ENCODE peak calls at places on chromosome 7, in five cellular contexts. One of them, this sample, is unnamed.

GRCh38 chr7:50315739-50316671 is 11.5 kb downstream of the IKZF1 start:
- DNase-seq in ovary: no peak
- DNase-seq in esophagus squamous epithelium: no peak
- DNase-seq in IMR-90: no peak
- DNase-seq in transverse colon: no peak
- DNase-seq in this sample: no peak

GRCh38 chr7:42093361-42093905 is 143.6 kb downstream of the GLI3 start:
- DNase-seq in ovary: no peak
- DNase-seq in esophagus squamous epithelium: no peak
- DNase-seq in IMR-90: no peak
- DNase-seq in transverse colon: no peak
- DNase-seq in this sample: no peak

GRCh38 chr7:147509052-147509480 is 1081.5 kb upstream of the C7orf33 start:
- DNase-seq in ovary: no peak
- DNase-seq in esophagus squamous epithelium: no peak
- DNase-seq in IMR-90: peak
- DNase-seq in transverse colon: no peak
- DNase-seq in this sample: no peak

GRCh38 chr7:53602817-53603418 is 567.5 kb downstream of the POM121L12 start:
- DNase-seq in ovary: no peak
- DNase-seq in esophagus squamous epithelium: no peak
- DNase-seq in IMR-90: no peak
- DNase-seq in transverse colon: no peak
- DNase-seq in this sample: no peak

GRCh38 chr7:36784991-36785940 is 61.0 kb upstream of the AOAH start:
- DNase-seq in ovary: no peak
- DNase-seq in esophagus squamous epithelium: no peak
- DNase-seq in IMR-90: no peak
- DNase-seq in transverse colon: peak
- DNase-seq in this sample: peak

GRCh38 chr7:35752727-35753126 is 48.1 kb upstream of the SEPTIN7 start:
- DNase-seq in ovary: no peak
- DNase-seq in esophagus squamous epithelium: no peak
- DNase-seq in IMR-90: no peak
- DNase-seq in transverse colon: no peak
- DNase-seq in this sample: no peak

GRCh38 chr7:30912986-30913671 is 1.5 kb downstream of the AQP1 start:
- DNase-seq in ovary: no peak
- DNase-seq in esophagus squamous epithelium: no peak
- DNase-seq in IMR-90: no peak
- DNase-seq in transverse colon: no peak
- DNase-seq in this sample: no peak

GRCh38 chr7:37118029-37118428 is 330.6 kb downstream of the ELMO1 start:
- DNase-seq in ovary: no peak
- DNase-seq in esophagus squamous epithelium: no peak
- DNase-seq in IMR-90: no peak
- DNase-seq in transverse colon: no peak
- DNase-seq in this sample: no peak

GRCh38 chr7:41979834-41980307 is 257.1 kb downstream of the GLI3 start:
- DNase-seq in ovary: peak
- DNase-seq in esophagus squamous epithelium: no peak
- DNase-seq in IMR-90: peak
- DNase-seq in transverse colon: no peak
- DNase-seq in this sample: no peak

GRCh38 chr7:77425151-77426051 is 9.3 kb upstream of the GSAP start:
- DNase-seq in ovary: no peak
- DNase-seq in esophagus squamous epithelium: no peak
- DNase-seq in IMR-90: peak
- DNase-seq in transverse colon: no peak
- DNase-seq in this sample: no peak

GRCh38 chr7:28178537-28178936 is 2.1 kb downstream of the JAZF1 start:
- DNase-seq in ovary: no peak
- DNase-seq in esophagus squamous epithelium: no peak
- DNase-seq in IMR-90: no peak
- DNase-seq in transverse colon: no peak
- DNase-seq in this sample: no peak

GRCh38 chr7:28180364-28181147 is at the start of gene JAZF1:
- DNase-seq in ovary: peak
- DNase-seq in esophagus squamous epithelium: no peak
- DNase-seq in IMR-90: peak
- DNase-seq in transverse colon: peak
- DNase-seq in this sample: peak

GRCh38 chr7:28177836-28178235 is 2.8 kb downstream of the JAZF1 start:
- DNase-seq in ovary: no peak
- DNase-seq in esophagus squamous epithelium: no peak
- DNase-seq in IMR-90: no peak
- DNase-seq in transverse colon: no peak
- DNase-seq in this sample: no peak

GRCh38 chr7:28180031-28180363 is 598 bp downstream of the JAZF1 start:
- DNase-seq in ovary: no peak
- DNase-seq in esophagus squamous epithelium: no peak
- DNase-seq in IMR-90: no peak
- DNase-seq in transverse colon: no peak
- DNase-seq in this sample: no peak

GRCh38 chr7:28179081-28180030 is 1.2 kb downstream of the JAZF1 start:
- DNase-seq in ovary: peak
- DNase-seq in esophagus squamous epithelium: peak
- DNase-seq in IMR-90: no peak
- DNase-seq in transverse colon: peak
- DNase-seq in this sample: peak
- TF ChIP-seq POLR2A in ovary: no peak
- TF ChIP-seq POLR2A in esophagus squamous epithelium: no peak
- TF ChIP-seq POLR2A in IMR-90: no peak
- TF ChIP-seq POLR2A in transverse colon: no peak
- TF ChIP-seq POLR2A in this sample: no peak

DNA sequence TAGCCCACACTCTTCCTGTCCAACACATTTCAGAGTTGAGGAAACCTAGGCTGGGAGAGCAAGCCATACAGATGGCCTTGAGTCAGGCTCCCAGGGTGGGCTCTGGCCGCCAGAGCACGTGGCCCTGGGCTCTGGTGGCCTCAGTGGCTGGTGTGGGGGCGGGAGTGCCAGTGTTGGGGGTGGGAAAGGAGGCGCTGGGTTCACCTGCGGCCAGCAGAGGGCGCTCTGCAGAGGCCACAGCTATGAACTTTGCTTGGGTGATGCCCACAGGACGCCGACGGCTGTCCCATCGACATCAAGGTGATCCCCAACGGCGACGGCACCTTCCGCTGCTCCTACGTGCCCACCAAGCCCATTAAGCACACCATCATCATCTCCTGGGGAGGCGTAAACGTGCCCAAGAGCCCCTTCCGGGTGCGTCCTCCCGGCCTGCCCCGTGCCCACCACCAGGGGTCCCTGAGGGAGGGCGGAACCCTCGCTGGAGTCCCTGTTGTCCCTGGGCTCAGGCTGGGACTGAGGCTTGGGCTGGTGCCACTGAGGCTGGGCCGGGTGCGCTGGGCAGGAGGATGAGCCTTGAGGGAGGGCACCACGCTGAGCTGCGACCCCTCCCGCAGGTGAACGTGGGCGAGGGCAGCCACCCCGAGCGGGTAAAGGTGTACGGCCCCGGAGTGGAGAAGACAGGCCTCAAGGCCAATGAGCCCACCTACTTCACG is 11.9 kb downstream of the FLNC start:
- DNase-seq in ovary: peak
- DNase-seq in esophagus squamous epithelium: no peak
- DNase-seq in IMR-90: peak
- DNase-seq in transverse colon: peak
- DNase-seq in this sample: no peak
- H3K27ac ChIP-seq in ovary: no peak
- H3K27ac ChIP-seq in esophagus squamous epithelium: no peak
- H3K27ac ChIP-seq in IMR-90: no peak
- H3K27ac ChIP-seq in transverse colon: peak
- H3K27ac ChIP-seq in this sample: no peak

GRCh38 chr7:102469351-102469971 is 4.7 kb downstream of the LRWD1 start:
- DNase-seq in ovary: peak
- DNase-seq in esophagus squamous epithelium: no peak
- DNase-seq in IMR-90: no peak
- DNase-seq in transverse colon: no peak
- DNase-seq in this sample: no peak

GRCh38 chr7:102473271-102473991 is 5.3 kb downstream of the POLR2J start:
- DNase-seq in ovary: peak
- DNase-seq in esophagus squamous epithelium: no peak
- DNase-seq in IMR-90: no peak
- DNase-seq in transverse colon: no peak
- DNase-seq in this sample: no peak

GRCh38 chr7:102469972-102470825 is 5.4 kb downstream of the LRWD1 start:
- DNase-seq in ovary: peak
- DNase-seq in esophagus squamous epithelium: no peak
- DNase-seq in IMR-90: no peak
- DNase-seq in transverse colon: peak
- DNase-seq in this sample: no peak

GRCh38 chr7:102471791-102472125 is 7.0 kb downstream of the POLR2J start:
- DNase-seq in ovary: peak
- DNase-seq in esophagus squamous epithelium: no peak
- DNase-seq in IMR-90: no peak
- DNase-seq in transverse colon: no peak
- DNase-seq in this sample: no peak

DNA sequence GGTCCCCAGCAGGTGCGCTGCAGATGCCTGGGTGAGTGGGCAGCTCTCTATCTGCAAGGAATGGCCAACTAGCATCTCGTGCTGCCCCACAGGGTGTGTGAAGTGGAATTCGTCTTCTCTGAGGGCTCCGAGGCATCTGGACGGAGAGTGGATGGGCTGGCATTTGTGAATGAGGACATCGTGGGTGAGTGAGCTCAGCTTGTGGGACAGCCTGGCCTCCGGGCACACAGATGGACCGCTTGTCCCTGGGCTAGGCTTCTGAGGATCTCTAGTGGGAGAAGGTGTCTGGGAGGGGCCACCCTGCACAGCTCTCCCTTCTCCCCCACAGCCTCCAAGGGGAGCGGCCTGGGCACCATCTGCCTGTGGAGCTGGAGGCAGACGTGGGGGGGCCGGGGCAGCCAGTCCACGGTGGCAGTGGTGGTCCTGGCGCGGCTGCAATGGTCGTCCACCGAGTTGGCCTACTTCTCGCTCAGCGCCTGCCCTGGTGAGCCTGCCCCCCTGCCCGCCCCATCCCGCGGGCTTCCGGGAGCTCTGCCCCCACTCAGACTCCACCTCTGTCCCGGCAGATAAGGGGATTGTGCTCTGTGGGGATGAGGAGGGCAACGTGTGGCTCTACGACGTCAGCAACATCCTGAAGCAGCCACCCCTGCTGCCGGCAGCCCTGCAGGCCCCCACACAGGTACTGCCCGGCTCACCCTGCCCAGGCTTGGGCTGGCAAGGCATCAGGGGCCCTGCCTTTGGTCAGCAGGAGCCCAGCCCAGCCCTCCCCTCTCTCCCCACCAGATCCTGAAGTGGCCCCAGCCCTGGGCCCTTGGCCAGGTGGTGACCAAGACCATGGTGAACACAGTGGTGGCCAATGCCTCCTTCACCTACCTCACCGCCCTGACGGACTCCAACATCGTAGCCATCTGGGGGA is 6.3 kb downstream of the POLR2J start:
- DNase-seq in ovary: peak
- DNase-seq in esophagus squamous epithelium: no peak
- DNase-seq in IMR-90: no peak
- DNase-seq in transverse colon: no peak
- DNase-seq in this sample: no peak
- TF ChIP-seq POLR2A in ovary: no peak
- TF ChIP-seq POLR2A in esophagus squamous epithelium: no peak
- TF ChIP-seq POLR2A in IMR-90: no peak
- TF ChIP-seq POLR2A in transverse colon: no peak
- TF ChIP-seq POLR2A in this sample: no peak

DNA sequence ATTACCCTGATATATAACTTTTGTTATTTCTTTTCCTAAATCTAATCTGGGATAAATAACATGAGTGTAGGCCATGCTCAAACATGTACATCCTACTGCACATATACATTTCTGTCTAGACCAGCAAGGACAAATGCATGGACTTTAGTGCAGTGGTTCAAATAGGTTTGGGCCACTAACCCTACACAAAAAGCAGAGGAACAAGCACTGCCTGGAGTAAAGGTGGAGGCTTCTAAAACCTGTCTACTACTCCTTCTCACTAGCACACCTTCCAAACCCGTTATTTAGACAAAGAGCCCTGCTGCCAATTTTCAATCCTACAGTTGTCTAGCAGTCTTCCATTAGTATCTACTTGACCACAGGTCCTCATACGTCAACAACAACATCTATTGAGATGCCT is 34.8 kb downstream of the SGCE start:
- DNase-seq in ovary: no peak
- DNase-seq in esophagus squamous epithelium: no peak
- DNase-seq in IMR-90: no peak
- DNase-seq in transverse colon: no peak
- DNase-seq in this sample: no peak
- H3K27ac ChIP-seq in ovary: no peak
- H3K27ac ChIP-seq in esophagus squamous epithelium: peak
- H3K27ac ChIP-seq in IMR-90: no peak
- H3K27ac ChIP-seq in transverse colon: peak
- H3K27ac ChIP-seq in this sample: peak

GRCh38 chr7:150325110-150325611 is 1.8 kb upstream of the ACTR3C start:
- DNase-seq in ovary: peak
- DNase-seq in esophagus squamous epithelium: no peak
- DNase-seq in IMR-90: peak
- DNase-seq in transverse colon: no peak
- DNase-seq in this sample: no peak

GRCh38 chr7:150329331-150330106 is 6.2 kb upstream of the ACTR3C start:
- DNase-seq in ovary: peak
- DNase-seq in esophagus squamous epithelium: no peak
- DNase-seq in IMR-90: no peak
- DNase-seq in transverse colon: no peak
- DNase-seq in this sample: no peak

GRCh38 chr7:150325901-150326300 is 2.6 kb upstream of the ACTR3C start:
- DNase-seq in ovary: no peak
- DNase-seq in esophagus squamous epithelium: no peak
- DNase-seq in IMR-90: no peak
- DNase-seq in transverse colon: no peak
- DNase-seq in this sample: no peak

GRCh38 chr7:150326657-150327268 is 3.4 kb upstream of the ACTR3C start:
- DNase-seq in ovary: no peak
- DNase-seq in esophagus squamous epithelium: no peak
- DNase-seq in IMR-90: no peak
- DNase-seq in transverse colon: no peak
- DNase-seq in this sample: no peak

DNA sequence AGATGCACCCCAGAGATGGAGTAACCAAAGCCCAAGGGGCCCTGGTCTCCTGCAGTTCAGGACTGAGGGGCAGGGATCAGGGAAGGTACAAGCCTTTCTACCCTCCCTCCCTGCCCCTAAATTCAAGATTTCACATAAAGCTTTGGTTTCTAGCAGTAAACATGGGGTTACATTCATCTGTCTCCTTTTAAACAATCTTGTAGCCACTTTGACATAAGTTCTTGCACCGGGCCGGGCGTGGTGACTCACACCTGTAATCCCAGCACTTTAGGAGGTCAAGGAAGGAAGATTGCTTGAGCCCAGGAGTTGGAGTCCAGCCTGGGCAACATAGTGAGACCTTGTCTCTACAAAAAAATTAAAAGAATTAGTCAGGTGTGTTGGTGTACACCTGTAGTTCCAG is 4.0 kb upstream of the ACTR3C start:
- DNase-seq in ovary: no peak
- DNase-seq in esophagus squamous epithelium: no peak
- DNase-seq in IMR-90: no peak
- DNase-seq in transverse colon: no peak
- DNase-seq in this sample: no peak
- TF ChIP-seq POLR2A in ovary: no peak
- TF ChIP-seq POLR2A in esophagus squamous epithelium: no peak
- TF ChIP-seq POLR2A in IMR-90: no peak
- TF ChIP-seq POLR2A in transverse colon: no peak
- TF ChIP-seq POLR2A in this sample: no peak

This sample was measured in tibial nerve.